ENCODE peak calls at places on chromosomes 13 and 19, in nine cellular contexts. U is fibroblast of lung, W is K562, V is HFF-Myc, D is Peyer's patch, R is neural progenitor cell, C is tibial nerve, Z is choroid plexus epithelial cell, P is GM06990. B is an unnamed sample.

GRCh38 chr19:4454952-4455738 is 2.4 kb downstream of the UBXN6 start:
- DNase-seq in V (no peak), W (peak), P (no peak), U (peak), D (no peak), R (no peak), C (no peak), Z (peak), B (no peak)

GRCh38 chr19:40502647-40503046 is 35.8 kb downstream of the SPTBN4 start:
- DNase-seq in Z (peak), U (no peak), R (peak), P (no peak), V (no peak), W (peak), C (no peak), D (peak), B (no peak)

GRCh38 chr13:32282096-32282711 is 33.0 kb downstream of the ZAR1L start:
- DNase-seq in C (no peak), D (no peak), U (no peak), P (no peak), V (no peak), Z (no peak), W (no peak), R (no peak), B (no peak)

GRCh38 chr19:57786906-57787305 is 17.4 kb downstream of the ZNF586 start:
- DNase-seq in D (no peak), V (no peak), C (no peak), U (no peak), R (no peak), Z (no peak), P (no peak), W (no peak), B (no peak)

GRCh38 chr13:98511435-98511834 is 65.5 kb downstream of the STK24 start:
- DNase-seq in U (no peak), P (no peak), R (no peak), D (no peak), W (no peak), C (no peak), Z (no peak), V (no peak), B (no peak)

GRCh38 chr13:110307697-110308376 is 753 bp downstream of the COL4A2 start:
- DNase-seq in C (no peak), U (peak), W (no peak), P (no peak), Z (peak), R (peak), V (no peak), D (no peak), B (no peak)

GRCh38 chr19:2083174-2083854 is 12.8 kb downstream of the MOB3A start:
- DNase-seq in D (peak), W (no peak), C (no peak), R (no peak), Z (no peak), U (no peak), V (no peak), P (peak), B (no peak)

GRCh38 chr19:53131732-53132131 is 978 bp downstream of the ZNF415 start:
- DNase-seq in Z (no peak), U (no peak), W (no peak), V (no peak), D (no peak), C (no peak), P (no peak), R (peak), B (no peak)

GRCh38 chr13:23701191-23701590 is 131.0 kb downstream of the TNFRSF19 start:
- DNase-seq in U (no peak), Z (no peak), C (no peak), P (no peak), D (no peak), V (no peak), R (no peak), W (no peak), B (no peak)

GRCh38 chr13:59176775-59177174 is 987.0 kb downstream of the DIAPH3 start:
- DNase-seq in V (no peak), P (no peak), U (no peak), C (no peak), W (peak), D (no peak), Z (no peak), R (no peak), B (no peak)

GRCh38 chr19:36574762-36575161 is 1.7 kb upstream of the ZNF529 start:
- DNase-seq in R (no peak), W (no peak), C (no peak), P (no peak), D (no peak), U (peak), Z (peak), V (no peak), B (no peak)

GRCh38 chr13:99408703-99409000 is 92.6 kb upstream of the TM9SF2 start:
- DNase-seq in W (no peak), C (no peak), U (no peak), R (no peak), P (no peak), V (no peak), D (no peak), Z (no peak), B (no peak)

GRCh38 chr13:93145199-93145598 is 81.4 kb upstream of the GPC6 start:
- DNase-seq in R (no peak), V (no peak), C (no peak), D (no peak), U (no peak), P (no peak), Z (peak), W (no peak), B (no peak)

GRCh38 chr19:328025-328505 is 16.5 kb downstream of the MIER2 start:
- DNase-seq in P (no peak), W (no peak), R (no peak), U (no peak), Z (peak), D (peak), C (no peak), V (no peak), B (no peak)
- H3K4me3 ChIP-seq in P (no peak), W (no peak), R (no peak), U (no peak), Z (no peak), D (no peak), C (no peak), V (no peak), B (no peak)

DNA sequence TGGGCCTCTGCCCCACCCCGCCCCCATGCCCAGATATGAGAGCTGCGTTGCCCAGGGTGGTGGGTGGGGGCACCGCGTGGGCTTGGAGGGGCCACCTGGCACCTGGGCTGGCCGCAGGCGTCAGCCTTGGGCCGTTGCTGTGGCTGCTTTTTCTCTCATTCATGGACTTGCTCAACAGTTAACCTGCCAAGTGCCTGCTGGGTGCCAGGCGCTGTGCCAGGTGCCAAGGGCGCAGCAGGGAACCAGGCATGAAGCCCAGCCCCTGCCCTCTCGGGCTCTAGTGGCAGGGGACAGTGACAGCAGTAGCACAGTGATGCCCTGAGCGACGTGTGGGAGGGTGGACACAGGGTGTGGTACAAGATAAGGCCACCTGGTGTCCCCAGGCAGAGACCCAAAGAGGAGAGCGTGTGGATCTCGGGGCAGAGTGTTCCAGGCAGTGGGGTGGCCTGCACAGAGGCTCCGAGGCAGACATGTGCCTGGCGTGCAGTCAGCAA is 28.1 kb downstream of the DHX34 start:
- DNase-seq in U (no peak), W (no peak), D (no peak), P (no peak), C (no peak), V (no peak), Z (no peak), R (no peak), B (no peak)
- TF ChIP-seq CTCF in U (no peak), W (no peak), D (no peak), P (no peak), C (no peak), V (no peak), Z (no peak), R (no peak), B (no peak)

GRCh38 chr19:56664511-56664910 is 7.0 kb downstream of the ZNF835 start:
- DNase-seq in Z (no peak), D (no peak), V (no peak), R (no peak), P (no peak), C (no peak), W (no peak), U (no peak), B (no peak)

GRCh38 chr19:56670401-56670960 is 1.1 kb downstream of the ZNF835 start:
- DNase-seq in P (no peak), C (no peak), V (no peak), D (no peak), W (no peak), R (no peak), Z (no peak), U (no peak), B (no peak)

GRCh38 chr19:56663931-56664500 is 7.5 kb downstream of the ZNF835 start:
- DNase-seq in Z (no peak), V (no peak), P (no peak), W (no peak), U (no peak), D (no peak), C (no peak), R (no peak), B (no peak)

GRCh38 chr19:56668676-56669075 is 2.9 kb downstream of the ZNF835 start:
- DNase-seq in U (no peak), C (no peak), D (no peak), Z (no peak), R (no peak), P (no peak), W (no peak), V (no peak), B (no peak)

GRCh38 chr19:56667311-56667870 is 4.2 kb downstream of the ZNF835 start:
- DNase-seq in Z (no peak), C (no peak), U (no peak), R (no peak), W (no peak), P (no peak), D (no peak), V (no peak), B (no peak)
- H3K4me3 ChIP-seq in Z (no peak), C (no peak), U (no peak), R (no peak), W (no peak), P (no peak), D (no peak), V (no peak), B (no peak)

DNA sequence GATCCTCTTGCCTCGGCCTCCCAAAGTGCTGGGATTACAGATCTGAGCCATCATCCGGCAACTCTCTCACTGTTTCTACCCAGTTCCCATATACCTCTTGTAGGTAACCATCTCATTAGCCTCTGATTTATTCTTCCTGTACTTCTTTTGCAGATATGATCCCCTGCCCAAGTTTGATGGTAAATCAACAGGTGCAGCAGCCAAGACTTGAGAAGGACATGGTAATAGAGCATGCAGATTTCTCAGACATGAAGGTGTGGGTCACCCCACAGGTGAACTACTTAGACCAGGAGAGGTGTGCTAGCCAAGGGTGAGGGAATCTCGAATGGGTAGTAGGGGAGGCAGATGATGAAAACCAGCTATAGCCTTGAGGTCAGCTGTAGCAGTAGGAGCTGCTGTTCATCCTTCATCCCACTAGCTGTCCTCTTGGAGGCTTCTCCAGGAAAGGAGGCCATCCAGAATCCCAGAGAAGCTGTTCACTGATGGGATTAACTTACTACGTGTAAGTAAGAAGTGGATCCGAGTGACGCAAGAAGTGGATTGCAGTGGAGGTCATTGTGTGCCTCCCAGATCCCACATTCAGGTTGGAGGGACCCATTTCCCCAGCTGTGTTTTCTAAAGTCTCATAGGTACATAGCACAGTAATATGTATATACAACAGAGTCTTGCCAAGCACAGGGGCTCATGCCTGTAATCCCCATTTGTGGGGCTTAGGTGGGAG is 10.8 kb upstream of the CEBPG start:
- DNase-seq in U (no peak), R (no peak), C (no peak), W (no peak), Z (no peak), V (no peak), P (no peak), D (no peak), B (no peak)
- TF ChIP-seq CTCF in U (no peak), R (no peak), C (no peak), W (no peak), Z (no peak), V (no peak), P (no peak), D (no peak), B (no peak)

DNA sequence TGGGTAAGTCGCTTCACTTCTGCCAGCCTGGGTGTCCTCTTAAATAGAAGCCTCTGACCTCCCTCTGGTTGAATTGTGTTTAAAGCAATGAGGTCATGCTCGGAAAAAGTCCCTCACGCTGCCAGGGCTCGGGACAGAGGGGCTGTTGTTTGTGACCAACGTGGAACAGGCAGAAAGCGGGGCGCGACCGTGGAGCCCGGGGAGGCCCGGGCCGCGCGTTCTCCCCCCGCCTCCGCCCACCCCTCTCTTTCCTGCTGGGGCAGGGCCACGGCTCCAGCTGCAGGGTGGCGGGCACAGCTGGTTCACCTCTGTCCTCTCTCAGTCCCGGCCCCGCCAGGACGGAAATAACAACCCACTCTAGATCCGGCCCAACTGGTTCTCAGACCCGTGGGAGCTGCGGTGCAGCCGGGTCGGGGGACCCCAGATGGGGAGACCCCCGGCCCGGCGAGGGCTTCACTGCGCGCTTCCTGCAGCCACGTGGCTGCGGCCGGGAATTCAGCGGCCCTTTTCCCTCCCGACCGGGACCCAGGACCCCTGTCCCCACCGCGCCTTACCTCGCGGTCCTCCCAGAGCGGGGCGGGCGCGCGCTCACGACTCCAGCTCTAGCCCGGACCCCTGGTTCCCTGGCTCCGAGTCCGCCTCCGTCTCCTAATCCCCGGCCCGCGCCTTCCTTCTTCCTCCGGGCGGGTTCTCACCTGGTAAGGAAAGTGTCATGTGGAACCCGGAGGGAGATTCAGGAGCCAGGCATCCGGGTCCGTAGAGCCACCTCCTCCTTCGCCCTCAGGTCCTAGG is 1.9 kb downstream of the CDC42EP5 start:
- DNase-seq in P (no peak), C (peak), U (no peak), D (no peak), V (no peak), W (no peak), R (peak), Z (no peak), B (no peak)
- H3K4me3 ChIP-seq in P (peak), C (peak), U (peak), D (peak), V (peak), W (no peak), R (peak), Z (peak), B (no peak)